ENCODE peak calls at places on chromosome 14, in four cellular contexts. M, B, L and P are unnamed samples.

GRCh38 chr14:80055912-80056801 is 155.1 kb downstream of the DIO2 start:
- DNase-seq in M (peak), B (peak), L (peak), P (no peak)

GRCh38 chr14:58193542-58193941 is 6.4 kb upstream of the ACTR10 start:
- DNase-seq in M (no peak), B (no peak), L (no peak), P (no peak)

GRCh38 chr14:38405851-38406630 is 150.1 kb upstream of the CLEC14A start:
- DNase-seq in M (no peak), B (peak), L (no peak), P (peak)

GRCh38 chr14:74248036-74248435 is 8.8 kb downstream of the VSX2 start:
- DNase-seq in M (no peak), B (no peak), L (no peak), P (no peak)

GRCh38 chr14:90491221-90491867 is 94.5 kb downstream of the CALM1 start:
- DNase-seq in M (no peak), B (peak), L (peak), P (no peak)

GRCh38 chr14:34181308-34181707 is 230.4 kb upstream of the EGLN3 start:
- DNase-seq in M (no peak), B (no peak), L (no peak), P (no peak)

GRCh38 chr14:32426596-32427408 is 97.7 kb downstream of the AKAP6 start:
- DNase-seq in M (no peak), B (no peak), L (no peak), P (no peak)

GRCh38 chr14:20818861-20819260 is 16.2 kb upstream of the RNASE1 start:
- DNase-seq in M (no peak), B (no peak), L (no peak), P (no peak)

GRCh38 chr14:90489916-90490726 is 93.3 kb downstream of the CALM1 start:
- DNase-seq in M (no peak), B (no peak), L (peak), P (no peak)

GRCh38 chr14:55438066-55438683 is 2.2 kb downstream of the TBPL2 start:
- DNase-seq in M (peak), B (peak), L (peak), P (peak)

GRCh38 chr14:35196571-35196970 is 74.2 kb downstream of the PRORP start:
- DNase-seq in M (no peak), B (no peak), L (no peak), P (no peak)

GRCh38 chr14:80978403-80978802 is 23.0 kb downstream of the TSHR start:
- DNase-seq in M (no peak), B (no peak), L (no peak), P (no peak)

GRCh38 chr14:105268736-105269354 is 20.5 kb downstream of the BTBD6 start:
- DNase-seq in M (no peak), B (no peak), L (no peak), P (no peak)

GRCh38 chr14:31251028-31251958 is 43.7 kb upstream of the HECTD1 start:
- DNase-seq in M (peak), B (no peak), L (no peak), P (no peak)

GRCh38 chr14:104235686-104236085 is 97.3 kb downstream of the KIF26A start:
- DNase-seq in M (no peak), B (no peak), L (no peak), P (no peak)

GRCh38 chr14:33711761-33712160 is 239.1 kb downstream of the EGLN3 start:
- DNase-seq in M (no peak), B (no peak), L (no peak), P (no peak)

GRCh38 chr14:20866963-20867362 is 24.2 kb upstream of the RNASE3 start:
- DNase-seq in M (no peak), B (no peak), L (no peak), P (no peak)

GRCh38 chr14:21001218-21001617 is 2.1 kb downstream of the SLC39A2 start:
- DNase-seq in M (peak), B (no peak), L (no peak), P (no peak)

GRCh38 chr14:99540196-99541032 is 59.2 kb downstream of the CCNK start:
- DNase-seq in M (no peak), B (no peak), L (no peak), P (no peak)

GRCh38 chr14:58177125-58177524 is 22.8 kb upstream of the ACTR10 start:
- DNase-seq in M (no peak), B (no peak), L (no peak), P (no peak)

GRCh38 chr14:77498120-77498979 is at the start of gene ISM2:
- DNase-seq in M (no peak), B (peak), L (peak), P (no peak)

GRCh38 chr14:32166029-32166428 is 35.8 kb upstream of the RNU6-7 start:
- DNase-seq in M (no peak), B (no peak), L (no peak), P (no peak)

GRCh38 chr14:105529506-105530445 is 3.4 kb downstream of the TMEM121 start:
- DNase-seq in M (no peak), B (no peak), L (peak), P (no peak)

DNA sequence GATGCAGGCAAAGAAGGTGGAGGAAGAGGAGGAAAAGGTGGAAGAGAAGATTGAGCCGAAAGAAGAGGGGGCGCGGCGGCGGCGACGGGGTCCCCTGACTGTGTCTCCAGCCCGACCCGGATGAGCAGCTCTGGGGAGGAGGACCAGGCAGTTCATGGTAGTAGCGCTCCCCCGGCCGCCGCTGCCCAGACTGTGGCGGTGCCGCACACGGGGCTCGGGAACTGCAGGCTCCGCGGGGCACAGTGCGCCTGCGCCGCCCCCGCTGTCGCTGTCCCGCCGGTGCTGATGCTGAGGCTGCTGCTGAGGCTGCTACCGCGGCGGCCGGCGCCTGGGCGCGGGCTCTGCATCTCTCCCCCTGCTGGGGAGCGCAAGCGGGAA is at the start of gene KCNH5:
- DNase-seq in M (no peak), B (peak), L (no peak), P (no peak)
- H3K27ac ChIP-seq in M (no peak), B (no peak), L (no peak), P (no peak)

DNA sequence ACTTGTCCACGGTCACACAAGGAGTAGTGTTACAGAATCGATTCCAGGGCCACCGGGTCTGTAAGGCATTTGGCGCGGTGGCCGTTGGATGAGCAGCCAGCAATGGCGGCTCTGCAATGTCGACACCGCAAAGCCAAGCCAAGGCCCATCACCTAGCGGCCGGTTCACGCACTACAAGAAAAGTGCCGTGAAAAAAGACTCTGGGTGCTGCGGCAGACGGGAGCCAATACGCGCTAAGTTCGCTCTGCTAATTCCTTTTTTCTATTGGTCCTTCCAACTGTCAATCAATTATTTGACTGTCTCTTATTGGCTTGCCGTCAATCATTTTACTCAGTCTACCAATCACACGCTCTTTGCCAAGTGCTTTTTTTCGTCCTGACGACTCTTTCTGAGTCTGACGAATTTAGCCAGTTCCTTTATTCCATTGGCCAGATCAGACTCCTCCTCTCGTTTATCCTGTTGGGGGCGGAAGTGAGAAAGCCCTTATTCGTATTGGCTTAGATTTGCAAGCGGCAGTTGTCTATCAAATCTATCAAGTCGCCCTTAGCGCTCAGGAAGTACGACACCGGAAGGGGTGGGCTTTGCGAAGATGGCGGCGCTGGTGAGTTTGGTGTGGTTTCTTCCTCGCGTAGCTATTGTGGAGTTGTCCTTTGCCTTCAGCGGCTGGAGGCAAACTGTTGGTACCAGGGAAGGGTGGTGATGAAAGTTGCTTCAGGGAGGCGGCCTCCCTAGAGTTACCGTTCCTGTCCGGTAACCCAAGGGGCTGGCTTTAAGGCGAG is at the start of gene NGDN:
- DNase-seq in M (peak), B (peak), L (peak), P (peak)
- H3K9ac ChIP-seq in M (peak), B (peak), L (peak), P (peak)

DNA sequence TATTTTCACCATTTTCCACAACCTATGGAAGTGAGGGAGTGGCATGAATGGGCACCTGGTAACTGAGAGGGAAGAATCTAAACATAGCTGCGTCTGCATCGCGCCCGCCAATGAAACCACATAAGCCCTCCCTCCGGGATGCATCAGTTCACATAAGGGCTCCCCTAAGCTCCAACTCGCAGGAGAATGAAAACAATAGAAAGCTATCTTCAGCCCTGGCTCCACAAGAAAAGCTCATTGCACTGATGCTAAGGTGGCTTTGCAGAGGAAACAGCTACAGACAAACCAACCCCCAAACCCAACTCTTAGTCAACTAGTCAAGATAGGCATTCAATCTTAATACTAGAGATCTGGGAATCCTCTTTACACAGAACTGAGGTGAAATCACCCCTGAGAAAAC is 173.3 kb downstream of the FOXN3 start:
- DNase-seq in M (no peak), B (no peak), L (no peak), P (no peak)
- H3K27ac ChIP-seq in M (no peak), B (no peak), L (no peak), P (no peak)

GRCh38 chr14:93346926-93347721 is at the start of gene COX8C:
- DNase-seq in M (no peak), B (no peak), L (peak), P (no peak)
- H3K9ac ChIP-seq in M (no peak), B (no peak), L (no peak), P (no peak)

GRCh38 chr14:67372833-67373232 is 12.7 kb downstream of the EIF2S1 start:
- DNase-seq in M (no peak), B (no peak), L (no peak), P (no peak)

GRCh38 chr14:67373347-67373746 is 13.2 kb downstream of the EIF2S1 start:
- DNase-seq in M (no peak), B (no peak), L (no peak), P (no peak)

GRCh38 chr14:67377916-67378315 is 17.8 kb downstream of the EIF2S1 start:
- DNase-seq in M (no peak), B (no peak), L (no peak), P (no peak)
- H3K27ac ChIP-seq in M (no peak), B (no peak), L (no peak), P (no peak)

GRCh38 chr14:68791078-68791983 is 1.5 kb downstream of the ZFP36L1 start:
- DNase-seq in M (peak), B (peak), L (no peak), P (no peak)
- H3K9ac ChIP-seq in M (peak), B (peak), L (peak), P (peak)

DNA sequence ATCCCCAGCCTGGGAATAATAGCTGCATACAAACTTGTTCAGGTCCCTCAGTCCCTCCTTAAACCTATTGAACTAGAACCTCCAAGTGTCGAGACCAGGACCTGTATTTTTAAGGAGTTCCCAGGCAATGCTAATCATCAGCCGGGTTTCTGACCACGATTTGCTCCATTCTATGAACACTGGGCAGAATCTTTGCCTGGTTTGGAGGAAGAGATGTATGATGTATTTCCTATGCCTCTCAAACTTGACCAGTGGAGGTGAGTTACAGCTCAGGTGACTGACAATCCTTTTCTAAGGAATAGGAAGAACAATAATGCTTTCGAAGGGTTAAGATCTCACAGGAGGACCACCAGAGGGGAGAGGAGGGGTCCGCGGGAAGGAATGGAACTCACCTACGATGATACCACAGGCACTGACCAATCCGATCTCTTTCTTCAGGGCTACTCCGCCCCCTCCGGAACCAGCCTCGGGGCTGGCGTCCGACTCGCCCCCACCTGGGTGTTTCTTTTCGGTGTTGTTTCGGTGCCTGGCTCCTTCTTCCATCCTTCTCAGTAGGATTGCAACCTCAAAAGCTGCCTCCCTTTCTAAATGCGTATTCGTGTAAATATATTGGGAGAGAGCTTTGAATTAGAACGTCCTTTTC is 967 bp downstream of the SLC7A8 start:
- DNase-seq in M (peak), B (no peak), L (no peak), P (no peak)
- H3K27ac ChIP-seq in M (no peak), B (no peak), L (no peak), P (no peak)

GRCh38 chr14:101972126-101972785 is 7.9 kb downstream of the DYNC1H1 start:
- DNase-seq in M (peak), B (peak), L (peak), P (peak)
- H3K9ac ChIP-seq in M (no peak), B (peak), L (peak), P (peak)

GRCh38 chr14:22554706-22555572 is 34.1 kb downstream of the DAD1 start:
- DNase-seq in M (no peak), B (no peak), L (no peak), P (no peak)
- H3K27ac ChIP-seq in M (peak), B (no peak), L (no peak), P (no peak)